ENCODE peak calls at places on chromosomes 7 and 10, in six cellular contexts. One of them, this sample, is unnamed.

GRCh38 chr7:5636914-5637313 is 144.5 kb downstream of the RNF216 start:
- DNase-seq in GM23248: peak
- DNase-seq in NCI-H1417: no peak
- DNase-seq in hypothalamus: no peak
- DNase-seq in stimulated activated effector memory CD8-positive, alpha-beta T cell treated with anti-CD3 and anti-CD28 coated beads, Interleukin-12 subunit alpha, Interleukin-12 subunit beta, amount 100 ng/mL, for 72 hours: no peak
- DNase-seq in amygdala: no peak
- DNase-seq in this sample: peak

GRCh38 chr10:99395750-99396445 is 34.5 kb downstream of the GOT1 start:
- DNase-seq in NCI-H1417: no peak
- DNase-seq in GM23248: peak
- DNase-seq in stimulated activated effector memory CD8-positive, alpha-beta T cell treated with anti-CD3 and anti-CD28 coated beads, Interleukin-12 subunit alpha, Interleukin-12 subunit beta, amount 100 ng/mL, for 72 hours: no peak
- DNase-seq in amygdala: no peak
- DNase-seq in hypothalamus: peak
- DNase-seq in this sample: peak

GRCh38 chr10:122495406-122496340 is 34.3 kb downstream of the HTRA1 start:
- DNase-seq in stimulated activated effector memory CD8-positive, alpha-beta T cell treated with anti-CD3 and anti-CD28 coated beads, Interleukin-12 subunit alpha, Interleukin-12 subunit beta, amount 100 ng/mL, for 72 hours: no peak
- DNase-seq in hypothalamus: no peak
- DNase-seq in GM23248: peak
- DNase-seq in amygdala: no peak
- DNase-seq in NCI-H1417: no peak
- DNase-seq in this sample: no peak

GRCh38 chr10:45505336-45505735 is 131.3 kb downstream of the ALOX5 start:
- DNase-seq in amygdala: no peak
- DNase-seq in GM23248: no peak
- DNase-seq in stimulated activated effector memory CD8-positive, alpha-beta T cell treated with anti-CD3 and anti-CD28 coated beads, Interleukin-12 subunit alpha, Interleukin-12 subunit beta, amount 100 ng/mL, for 72 hours: no peak
- DNase-seq in NCI-H1417: no peak
- DNase-seq in hypothalamus: no peak
- DNase-seq in this sample: no peak

GRCh38 chr7:26658698-26659084 is 205.7 kb downstream of the SKAP2 start:
- DNase-seq in NCI-H1417: peak
- DNase-seq in GM23248: no peak
- DNase-seq in stimulated activated effector memory CD8-positive, alpha-beta T cell treated with anti-CD3 and anti-CD28 coated beads, Interleukin-12 subunit alpha, Interleukin-12 subunit beta, amount 100 ng/mL, for 72 hours: no peak
- DNase-seq in amygdala: no peak
- DNase-seq in hypothalamus: peak
- DNase-seq in this sample: no peak

GRCh38 chr10:5692476-5693358 is 8.1 kb downstream of the TASOR2 start:
- DNase-seq in GM23248: peak
- DNase-seq in hypothalamus: peak
- DNase-seq in stimulated activated effector memory CD8-positive, alpha-beta T cell treated with anti-CD3 and anti-CD28 coated beads, Interleukin-12 subunit alpha, Interleukin-12 subunit beta, amount 100 ng/mL, for 72 hours: peak
- DNase-seq in NCI-H1417: peak
- DNase-seq in amygdala: peak
- DNase-seq in this sample: peak

GRCh38 chr7:100604078-100604975 is 2.2 kb downstream of the PCOLCE start:
- DNase-seq in GM23248: peak
- DNase-seq in NCI-H1417: peak
- DNase-seq in hypothalamus: peak
- DNase-seq in stimulated activated effector memory CD8-positive, alpha-beta T cell treated with anti-CD3 and anti-CD28 coated beads, Interleukin-12 subunit alpha, Interleukin-12 subunit beta, amount 100 ng/mL, for 72 hours: peak
- DNase-seq in amygdala: peak
- DNase-seq in this sample: peak

GRCh38 chr7:113610572-113610971 is 308.2 kb downstream of the PPP1R3A start:
- DNase-seq in NCI-H1417: no peak
- DNase-seq in GM23248: no peak
- DNase-seq in stimulated activated effector memory CD8-positive, alpha-beta T cell treated with anti-CD3 and anti-CD28 coated beads, Interleukin-12 subunit alpha, Interleukin-12 subunit beta, amount 100 ng/mL, for 72 hours: no peak
- DNase-seq in hypothalamus: no peak
- DNase-seq in amygdala: no peak
- DNase-seq in this sample: no peak

GRCh38 chr7:17118412-17118811 is 180.0 kb upstream of the AHR start:
- DNase-seq in stimulated activated effector memory CD8-positive, alpha-beta T cell treated with anti-CD3 and anti-CD28 coated beads, Interleukin-12 subunit alpha, Interleukin-12 subunit beta, amount 100 ng/mL, for 72 hours: no peak
- DNase-seq in hypothalamus: no peak
- DNase-seq in GM23248: no peak
- DNase-seq in NCI-H1417: no peak
- DNase-seq in amygdala: no peak
- DNase-seq in this sample: no peak

GRCh38 chr10:42553064-42553407 is 85.3 kb downstream of the ZNF33B start:
- DNase-seq in GM23248: no peak
- DNase-seq in NCI-H1417: no peak
- DNase-seq in stimulated activated effector memory CD8-positive, alpha-beta T cell treated with anti-CD3 and anti-CD28 coated beads, Interleukin-12 subunit alpha, Interleukin-12 subunit beta, amount 100 ng/mL, for 72 hours: no peak
- DNase-seq in amygdala: no peak
- DNase-seq in hypothalamus: no peak
- DNase-seq in this sample: no peak

GRCh38 chr7:51543801-51544553 is 227.4 kb upstream of the COBL start:
- DNase-seq in NCI-H1417: no peak
- DNase-seq in amygdala: no peak
- DNase-seq in hypothalamus: no peak
- DNase-seq in stimulated activated effector memory CD8-positive, alpha-beta T cell treated with anti-CD3 and anti-CD28 coated beads, Interleukin-12 subunit alpha, Interleukin-12 subunit beta, amount 100 ng/mL, for 72 hours: no peak
- DNase-seq in GM23248: no peak
- DNase-seq in this sample: no peak

GRCh38 chr10:35453855-35454532 is 117.7 kb downstream of the CCNY start:
- DNase-seq in stimulated activated effector memory CD8-positive, alpha-beta T cell treated with anti-CD3 and anti-CD28 coated beads, Interleukin-12 subunit alpha, Interleukin-12 subunit beta, amount 100 ng/mL, for 72 hours: no peak
- DNase-seq in NCI-H1417: no peak
- DNase-seq in GM23248: peak
- DNase-seq in hypothalamus: no peak
- DNase-seq in amygdala: no peak
- DNase-seq in this sample: peak

GRCh38 chr7:33444501-33444900 is 315.1 kb downstream of the BBS9 start:
- DNase-seq in hypothalamus: no peak
- DNase-seq in GM23248: peak
- DNase-seq in amygdala: no peak
- DNase-seq in stimulated activated effector memory CD8-positive, alpha-beta T cell treated with anti-CD3 and anti-CD28 coated beads, Interleukin-12 subunit alpha, Interleukin-12 subunit beta, amount 100 ng/mL, for 72 hours: no peak
- DNase-seq in NCI-H1417: no peak
- DNase-seq in this sample: peak

GRCh38 chr10:28432210-28432676 is 100.7 kb upstream of the WAC start:
- DNase-seq in NCI-H1417: peak
- DNase-seq in hypothalamus: peak
- DNase-seq in stimulated activated effector memory CD8-positive, alpha-beta T cell treated with anti-CD3 and anti-CD28 coated beads, Interleukin-12 subunit alpha, Interleukin-12 subunit beta, amount 100 ng/mL, for 72 hours: peak
- DNase-seq in GM23248: peak
- DNase-seq in amygdala: peak
- DNase-seq in this sample: peak

GRCh38 chr7:87100326-87100725 is 40.9 kb upstream of the ELAPOR2 start:
- DNase-seq in GM23248: peak
- DNase-seq in NCI-H1417: no peak
- DNase-seq in hypothalamus: no peak
- DNase-seq in amygdala: no peak
- DNase-seq in stimulated activated effector memory CD8-positive, alpha-beta T cell treated with anti-CD3 and anti-CD28 coated beads, Interleukin-12 subunit alpha, Interleukin-12 subunit beta, amount 100 ng/mL, for 72 hours: no peak
- DNase-seq in this sample: no peak

GRCh38 chr7:158127241-158127640 is 460.4 kb downstream of the PTPRN2 start:
- DNase-seq in GM23248: no peak
- DNase-seq in amygdala: no peak
- DNase-seq in NCI-H1417: no peak
- DNase-seq in stimulated activated effector memory CD8-positive, alpha-beta T cell treated with anti-CD3 and anti-CD28 coated beads, Interleukin-12 subunit alpha, Interleukin-12 subunit beta, amount 100 ng/mL, for 72 hours: no peak
- DNase-seq in hypothalamus: no peak
- DNase-seq in this sample: no peak

GRCh38 chr7:1677206-1678069 is 7.4 kb downstream of the ELFN1 start:
- DNase-seq in amygdala: no peak
- DNase-seq in GM23248: no peak
- DNase-seq in stimulated activated effector memory CD8-positive, alpha-beta T cell treated with anti-CD3 and anti-CD28 coated beads, Interleukin-12 subunit alpha, Interleukin-12 subunit beta, amount 100 ng/mL, for 72 hours: no peak
- DNase-seq in NCI-H1417: no peak
- DNase-seq in hypothalamus: no peak
- DNase-seq in this sample: no peak

GRCh38 chr10:35659456-35659855 is 17.4 kb upstream of the FZD8 start:
- DNase-seq in amygdala: no peak
- DNase-seq in NCI-H1417: no peak
- DNase-seq in GM23248: no peak
- DNase-seq in hypothalamus: no peak
- DNase-seq in stimulated activated effector memory CD8-positive, alpha-beta T cell treated with anti-CD3 and anti-CD28 coated beads, Interleukin-12 subunit alpha, Interleukin-12 subunit beta, amount 100 ng/mL, for 72 hours: no peak
- DNase-seq in this sample: no peak

GRCh38 chr10:69439813-69440506 is 11.3 kb upstream of the TSPAN15 start:
- DNase-seq in NCI-H1417: peak
- DNase-seq in hypothalamus: no peak
- DNase-seq in amygdala: no peak
- DNase-seq in stimulated activated effector memory CD8-positive, alpha-beta T cell treated with anti-CD3 and anti-CD28 coated beads, Interleukin-12 subunit alpha, Interleukin-12 subunit beta, amount 100 ng/mL, for 72 hours: no peak
- DNase-seq in GM23248: peak
- DNase-seq in this sample: no peak

GRCh38 chr10:3886191-3886590 is 101.2 kb upstream of the KLF6 start:
- DNase-seq in stimulated activated effector memory CD8-positive, alpha-beta T cell treated with anti-CD3 and anti-CD28 coated beads, Interleukin-12 subunit alpha, Interleukin-12 subunit beta, amount 100 ng/mL, for 72 hours: no peak
- DNase-seq in hypothalamus: no peak
- DNase-seq in NCI-H1417: no peak
- DNase-seq in GM23248: peak
- DNase-seq in amygdala: no peak
- DNase-seq in this sample: peak

GRCh38 chr7:28520074-28521015 is 108.0 kb downstream of the CREB5 start:
- DNase-seq in hypothalamus: no peak
- DNase-seq in amygdala: no peak
- DNase-seq in NCI-H1417: no peak
- DNase-seq in stimulated activated effector memory CD8-positive, alpha-beta T cell treated with anti-CD3 and anti-CD28 coated beads, Interleukin-12 subunit alpha, Interleukin-12 subunit beta, amount 100 ng/mL, for 72 hours: no peak
- DNase-seq in GM23248: no peak
- DNase-seq in this sample: peak

GRCh38 chr10:79349766-79350406 is 2.6 kb downstream of the PPIF start:
- DNase-seq in stimulated activated effector memory CD8-positive, alpha-beta T cell treated with anti-CD3 and anti-CD28 coated beads, Interleukin-12 subunit alpha, Interleukin-12 subunit beta, amount 100 ng/mL, for 72 hours: no peak
- DNase-seq in amygdala: no peak
- DNase-seq in hypothalamus: no peak
- DNase-seq in NCI-H1417: no peak
- DNase-seq in GM23248: no peak
- DNase-seq in this sample: no peak

GRCh38 chr7:22842383-22842903 is 19.8 kb upstream of the TOMM7 start:
- DNase-seq in hypothalamus: peak
- DNase-seq in amygdala: peak
- DNase-seq in NCI-H1417: no peak
- DNase-seq in stimulated activated effector memory CD8-positive, alpha-beta T cell treated with anti-CD3 and anti-CD28 coated beads, Interleukin-12 subunit alpha, Interleukin-12 subunit beta, amount 100 ng/mL, for 72 hours: no peak
- DNase-seq in GM23248: no peak
- DNase-seq in this sample: no peak

GRCh38 chr10:73644015-73644743 is 2.9 kb upstream of the MYOZ1 start:
- DNase-seq in amygdala: peak
- DNase-seq in hypothalamus: peak
- DNase-seq in GM23248: peak
- DNase-seq in NCI-H1417: peak
- DNase-seq in stimulated activated effector memory CD8-positive, alpha-beta T cell treated with anti-CD3 and anti-CD28 coated beads, Interleukin-12 subunit alpha, Interleukin-12 subunit beta, amount 100 ng/mL, for 72 hours: peak
- DNase-seq in this sample: peak

GRCh38 chr7:133355325-133355708 is 102.4 kb downstream of the EXOC4 start:
- DNase-seq in stimulated activated effector memory CD8-positive, alpha-beta T cell treated with anti-CD3 and anti-CD28 coated beads, Interleukin-12 subunit alpha, Interleukin-12 subunit beta, amount 100 ng/mL, for 72 hours: no peak
- DNase-seq in hypothalamus: no peak
- DNase-seq in amygdala: no peak
- DNase-seq in NCI-H1417: no peak
- DNase-seq in GM23248: peak
- DNase-seq in this sample: peak

GRCh38 chr7:4817178-4817905 is 41.9 kb downstream of the AP5Z1 start:
- DNase-seq in NCI-H1417: no peak
- DNase-seq in stimulated activated effector memory CD8-positive, alpha-beta T cell treated with anti-CD3 and anti-CD28 coated beads, Interleukin-12 subunit alpha, Interleukin-12 subunit beta, amount 100 ng/mL, for 72 hours: no peak
- DNase-seq in hypothalamus: no peak
- DNase-seq in amygdala: no peak
- DNase-seq in GM23248: peak
- DNase-seq in this sample: no peak

This sample was measured in IMR-90.